ENCODE peak calls at places on chromosomes 13 and 19, in seven cellular contexts. H, W, A, I, J, O and D are unnamed samples.

GRCh38 chr13:97259787-97260641 is 37.9 kb downstream of the MBNL2 start:
- DNase-seq in W (no peak), I (no peak), O (no peak), H (no peak), J (no peak), A (no peak), D (no peak)

GRCh38 chr19:53945441-53945840 is 17.3 kb upstream of the CACNG8 start:
- DNase-seq in J (no peak), I (no peak), W (no peak), A (peak; percentile 68), O (no peak), H (no peak), D (no peak)

GRCh38 chr19:18023596-18024212 is 15.7 kb downstream of the ARRDC2 start:
- DNase-seq in W (peak; percentile 64), J (peak; percentile 46), O (no peak), A (no peak), I (peak; percentile 90), H (peak; percentile 74), D (peak; percentile 23)

GRCh38 chr19:30911491-30911890 is 437.7 kb downstream of the TSHZ3 start:
- DNase-seq in I (no peak), J (no peak), H (no peak), W (no peak), O (no peak), A (no peak), D (no peak)

GRCh38 chr19:41426952-41427646 is at the start of gene B3GNT8:
- DNase-seq in H (peak; percentile 94), J (peak; percentile 50), W (peak; percentile 86), A (no peak), O (peak; percentile 21), I (peak; percentile 17), D (no peak)

GRCh38 chr13:98272549-98272948 is 95.5 kb upstream of the RNF113B start:
- DNase-seq in J (no peak), I (no peak), W (no peak), O (no peak), A (no peak), H (no peak), D (no peak)

GRCh38 chr19:19595171-19595701 is 23.3 kb downstream of the PBX4 start:
- DNase-seq in J (no peak), W (peak; percentile 76), I (no peak), O (no peak), H (no peak), A (no peak), D (no peak)

GRCh38 chr19:30228726-30229523 is 143.3 kb upstream of the ZNF536 start:
- DNase-seq in A (no peak), I (no peak), H (no peak), J (no peak), O (no peak), W (no peak), D (peak; percentile 37)

GRCh38 chr19:29478578-29479565 is 46.9 kb upstream of the VSTM2B start:
- DNase-seq in J (no peak), I (no peak), O (peak; percentile 38), A (no peak), W (no peak), H (no peak), D (peak; percentile 31)

GRCh38 chr13:65913173-65913572 is 1317.0 kb downstream of the PCDH9 start:
- DNase-seq in J (no peak), H (no peak), W (no peak), A (no peak), O (no peak), I (no peak), D (no peak)

GRCh38 chr19:1955171-1956142 is 14.5 kb downstream of the CSNK1G2 start:
- DNase-seq in H (no peak), A (no peak), I (no peak), J (no peak), W (no peak), O (peak; percentile 11), D (no peak)

GRCh38 chr19:12779162-12779993 is 4.0 kb upstream of the HOOK2 start:
- DNase-seq in A (no peak), W (no peak), I (no peak), J (peak; percentile 48), O (peak; percentile 36), H (peak; percentile 59), D (no peak)

GRCh38 chr13:44169018-44169909 is 204.4 kb upstream of the SERP2 start:
- DNase-seq in H (no peak), O (no peak), J (no peak), A (no peak), I (no peak), W (no peak), D (no peak)

GRCh38 chr13:33611016-33611805 is 206.7 kb upstream of the RFC3 start:
- DNase-seq in I (no peak), J (no peak), A (no peak), O (peak; percentile 61), W (peak; percentile 65), H (peak; percentile 25), D (peak; percentile 76)

GRCh38 chr19:37929512-37929911 is 22.5 kb downstream of the SIPA1L3 start:
- DNase-seq in A (no peak), H (no peak), O (no peak), W (no peak), I (no peak), J (no peak), D (no peak)

GRCh38 chr13:98879965-98880364 is 97.9 kb downstream of the DOCK9 start:
- DNase-seq in A (no peak), W (no peak), H (no peak), I (no peak), O (no peak), J (no peak), D (no peak)

GRCh38 chr13:24264976-24265375 is 44.4 kb upstream of the C1QTNF9 start:
- DNase-seq in J (peak; percentile 87), H (peak; percentile 55), I (peak; percentile 86), O (no peak), W (no peak), A (no peak), D (no peak)

GRCh38 chr13:112325941-112326645 is 50.1 kb upstream of the SPACA7 start:
- DNase-seq in I (no peak), O (no peak), H (no peak), W (no peak), A (no peak), J (no peak), D (no peak)

GRCh38 chr19:45834970-45835369 is 19.9 kb upstream of the RSPH6A start:
- DNase-seq in H (peak; percentile 4), I (no peak), W (no peak), O (no peak), J (no peak), A (no peak), D (no peak)

GRCh38 chr19:12769689-12770088 is 5.7 kb downstream of the HOOK2 start:
- DNase-seq in I (peak; percentile 20), O (no peak), J (peak; percentile 66), H (peak; percentile 78), W (peak; percentile 54), A (no peak), D (no peak)

GRCh38 chr19:49338691-49339363 is 3.6 kb downstream of the CD37 start:
- DNase-seq in J (no peak), W (peak; percentile 96), H (peak; percentile 93), I (no peak), O (peak; percentile 36), A (no peak), D (no peak)

GRCh38 chr13:49495783-49496762 is at the start of gene PHF11:
- DNase-seq in J (peak; percentile 92), O (peak; percentile 58), I (peak; percentile 85), W (peak; percentile 86), H (peak; percentile 88), A (peak; percentile 54), D (peak; percentile 68)

GRCh38 chr19:13588953-13589833 is 82.9 kb upstream of the CACNA1A start:
- DNase-seq in I (peak; percentile 82), J (peak; percentile 89), O (peak; percentile 64), H (peak; percentile 79), W (peak; percentile 77), A (peak; percentile 72), D (peak; percentile 55)

GRCh38 chr13:67119481-67119883 is 110.7 kb downstream of the PCDH9 start:
- DNase-seq in H (no peak), O (no peak), J (no peak), W (no peak), A (peak; percentile 1), I (no peak), D (no peak)

GRCh38 chr13:22744688-22745452 is 435.9 kb upstream of the SGCG start:
- DNase-seq in A (no peak), O (no peak), I (no peak), J (no peak), H (no peak), W (no peak), D (no peak)

GRCh38 chr13:64029343-64030093 is 2613.9 kb upstream of the PCDH20 start:
- DNase-seq in H (no peak), I (no peak), O (no peak), J (no peak), W (no peak), A (no peak), D (no peak)

GRCh38 chr13:79626924-79627323 is 146.0 kb downstream of the NDFIP2 start:
- DNase-seq in O (no peak), A (no peak), W (no peak), H (no peak), I (no peak), J (no peak), D (no peak)

GRCh38 chr13:27588405-27588804 is 31.9 kb downstream of the LNX2 start:
- DNase-seq in A (no peak), O (no peak), H (no peak), I (no peak), W (no peak), J (no peak), D (no peak)

GRCh38 chr19:19354007-19354406 is 33.4 kb downstream of the MAU2 start:
- DNase-seq in O (no peak), H (no peak), J (no peak), I (no peak), W (no peak), A (no peak), D (no peak)

GRCh38 chr13:40961224-40961623 is 57.9 kb downstream of the ELF1 start:
- DNase-seq in A (no peak), W (no peak), O (no peak), I (no peak), H (no peak), J (no peak), D (no peak)